ENCODE peak calls at places on chromosomes 12 and 14, in nine cellular contexts. S is DMS79 treated with DMSO at 0.1 percent for 48 hours; J is stromal cell of bone marrow; T is GM19239; X is ovary; L is stimulated activated CD4-positive, alpha-beta T cell treated with anti-CD3 and anti-CD28 coated beads, Interleukin-1b, Interleukin-23, amount 100 ng/mL, for 24 hours; G is activated naive CD8-positive, alpha-beta T cell treated with anti-CD3 and anti-CD28 coated beads, Interleukin-2, amount 50 U/mL, for 24 hours; U is germinal center; E is GM04504. N is an unnamed sample.

GRCh38 chr14:76718306-76719075 is 42.8 kb upstream of the VASH1 start:
- DNase-seq in G (no peak), X (no peak), L (no peak), S (no peak), U (no peak), J (no peak), T (no peak), E (no peak), N (no peak)

GRCh38 chr14:95237956-95238355 is 80.6 kb upstream of the DICER1 start:
- DNase-seq in S (no peak), X (no peak), J (no peak), G (no peak), T (no peak), E (no peak), U (no peak), L (no peak), N (no peak)

GRCh38 chr12:131477613-131478012 is 233.3 kb upstream of the SFSWAP start:
- DNase-seq in T (no peak), L (no peak), E (no peak), U (no peak), S (no peak), J (no peak), G (no peak), X (no peak), N (no peak)

GRCh38 chr12:78226763-78227162 is 396.1 kb downstream of the NAV3 start:
- DNase-seq in L (no peak), U (no peak), S (no peak), G (no peak), X (no peak), T (no peak), E (no peak), J (no peak), N (no peak)

GRCh38 chr12:89874146-89874545 is 165.5 kb upstream of the ATP2B1 start:
- DNase-seq in T (no peak), J (peak), X (no peak), U (no peak), L (no peak), S (no peak), G (no peak), E (no peak), N (no peak)

GRCh38 chr12:6165418-6165817 is 34.8 kb upstream of the CD9 start:
- DNase-seq in E (peak), X (no peak), J (no peak), S (no peak), T (no peak), G (no peak), U (no peak), L (no peak), N (no peak)

GRCh38 chr12:42508913-42509312 is 80.6 kb downstream of the PRICKLE1 start:
- DNase-seq in U (no peak), X (no peak), G (no peak), E (no peak), L (no peak), T (no peak), J (no peak), S (no peak), N (no peak)

GRCh38 chr14:56005580-56006053 is 112.6 kb upstream of the PELI2 start:
- DNase-seq in T (no peak), L (no peak), E (peak), G (no peak), U (no peak), J (no peak), X (peak), S (no peak), N (no peak)

GRCh38 chr12:113591480-113591971 is 119.9 kb upstream of the LHX5 start:
- DNase-seq in U (peak), S (peak), G (peak), T (peak), J (no peak), E (no peak), L (no peak), X (no peak), N (no peak)

GRCh38 chr12:127306604-127307215 is 960.3 kb upstream of the TMEM132C start:
- DNase-seq in G (no peak), L (no peak), U (no peak), X (no peak), S (no peak), J (peak), E (peak), T (no peak), N (peak)

GRCh38 chr12:27463826-27464554 is 17.5 kb downstream of the SMCO2 start:
- DNase-seq in X (peak), S (no peak), U (no peak), E (peak), T (no peak), J (peak), L (no peak), G (peak), N (no peak)

GRCh38 chr14:73800970-73801515 is 50.6 kb upstream of the PTGR2 start:
- DNase-seq in E (no peak), L (no peak), S (no peak), X (no peak), U (no peak), J (no peak), T (no peak), G (no peak), N (no peak)